ENCODE peak calls at places on chromosomes 4 and X, in six cellular contexts. One of them, this sample, is unnamed.

GRCh38 chr4:51894246-51894645 is 51.3 kb downstream of the DCUN1D4 start:
- DNase-seq in astrocyte of the hippocampus: peak
- DNase-seq in activated CD8-positive, alpha-beta T cell treated with anti-CD3 and anti-CD28 coated beads, Interleukin-2, amount 10 ng/mL, durations not matched to agents 7 days and 5 days: no peak
- DNase-seq in fibroblast of the aortic adventitia: peak
- DNase-seq in stimulated activated CD4-positive, alpha-beta T cell treated with anti-CD3 and anti-CD28 coated beads, TNF-alpha, amount 100 ng/mL, for 24 hours: no peak
- DNase-seq in NCI-H1092 treated with DMSO at 0.1 percent for 48 hours: no peak
- DNase-seq in this sample: no peak

GRCh38 chr4:147943159-147943638 is 211.3 kb downstream of the ARHGAP10 start:
- DNase-seq in NCI-H1092 treated with DMSO at 0.1 percent for 48 hours: no peak
- DNase-seq in stimulated activated CD4-positive, alpha-beta T cell treated with anti-CD3 and anti-CD28 coated beads, TNF-alpha, amount 100 ng/mL, for 24 hours: no peak
- DNase-seq in astrocyte of the hippocampus: no peak
- DNase-seq in fibroblast of the aortic adventitia: no peak
- DNase-seq in activated CD8-positive, alpha-beta T cell treated with anti-CD3 and anti-CD28 coated beads, Interleukin-2, amount 10 ng/mL, durations not matched to agents 7 days and 5 days: peak
- DNase-seq in this sample: no peak

GRCh38 chrX:95427389-95427788 is 1257.3 kb upstream of the DIAPH2 start:
- DNase-seq in astrocyte of the hippocampus: peak
- DNase-seq in fibroblast of the aortic adventitia: peak
- DNase-seq in stimulated activated CD4-positive, alpha-beta T cell treated with anti-CD3 and anti-CD28 coated beads, TNF-alpha, amount 100 ng/mL, for 24 hours: no peak
- DNase-seq in activated CD8-positive, alpha-beta T cell treated with anti-CD3 and anti-CD28 coated beads, Interleukin-2, amount 10 ng/mL, durations not matched to agents 7 days and 5 days: no peak
- DNase-seq in NCI-H1092 treated with DMSO at 0.1 percent for 48 hours: no peak
- DNase-seq in this sample: no peak

GRCh38 chr4:77007358-77008230 is 58.0 kb downstream of the SEPTIN11 start:
- DNase-seq in activated CD8-positive, alpha-beta T cell treated with anti-CD3 and anti-CD28 coated beads, Interleukin-2, amount 10 ng/mL, durations not matched to agents 7 days and 5 days: no peak
- DNase-seq in stimulated activated CD4-positive, alpha-beta T cell treated with anti-CD3 and anti-CD28 coated beads, TNF-alpha, amount 100 ng/mL, for 24 hours: no peak
- DNase-seq in fibroblast of the aortic adventitia: peak
- DNase-seq in astrocyte of the hippocampus: peak
- DNase-seq in NCI-H1092 treated with DMSO at 0.1 percent for 48 hours: no peak
- DNase-seq in this sample: no peak

GRCh38 chr4:1711055-1711905 is 839 bp downstream of the SLBP start:
- DNase-seq in activated CD8-positive, alpha-beta T cell treated with anti-CD3 and anti-CD28 coated beads, Interleukin-2, amount 10 ng/mL, durations not matched to agents 7 days and 5 days: peak
- DNase-seq in NCI-H1092 treated with DMSO at 0.1 percent for 48 hours: peak
- DNase-seq in stimulated activated CD4-positive, alpha-beta T cell treated with anti-CD3 and anti-CD28 coated beads, TNF-alpha, amount 100 ng/mL, for 24 hours: no peak
- DNase-seq in astrocyte of the hippocampus: peak
- DNase-seq in fibroblast of the aortic adventitia: peak
- DNase-seq in this sample: peak

GRCh38 chrX:150450519-150451177 is 87.5 kb downstream of the MAMLD1 start:
- DNase-seq in activated CD8-positive, alpha-beta T cell treated with anti-CD3 and anti-CD28 coated beads, Interleukin-2, amount 10 ng/mL, durations not matched to agents 7 days and 5 days: no peak
- DNase-seq in NCI-H1092 treated with DMSO at 0.1 percent for 48 hours: no peak
- DNase-seq in stimulated activated CD4-positive, alpha-beta T cell treated with anti-CD3 and anti-CD28 coated beads, TNF-alpha, amount 100 ng/mL, for 24 hours: no peak
- DNase-seq in astrocyte of the hippocampus: no peak
- DNase-seq in fibroblast of the aortic adventitia: no peak
- DNase-seq in this sample: no peak

GRCh38 chrX:78105944-78106650 is 2.0 kb downstream of the PGK1 start:
- DNase-seq in fibroblast of the aortic adventitia: no peak
- DNase-seq in astrocyte of the hippocampus: no peak
- DNase-seq in NCI-H1092 treated with DMSO at 0.1 percent for 48 hours: no peak
- DNase-seq in activated CD8-positive, alpha-beta T cell treated with anti-CD3 and anti-CD28 coated beads, Interleukin-2, amount 10 ng/mL, durations not matched to agents 7 days and 5 days: peak
- DNase-seq in stimulated activated CD4-positive, alpha-beta T cell treated with anti-CD3 and anti-CD28 coated beads, TNF-alpha, amount 100 ng/mL, for 24 hours: no peak
- DNase-seq in this sample: no peak

GRCh38 chrX:14963447-14964236 is 90.4 kb downstream of the MOSPD2 start:
- DNase-seq in astrocyte of the hippocampus: peak
- DNase-seq in stimulated activated CD4-positive, alpha-beta T cell treated with anti-CD3 and anti-CD28 coated beads, TNF-alpha, amount 100 ng/mL, for 24 hours: no peak
- DNase-seq in activated CD8-positive, alpha-beta T cell treated with anti-CD3 and anti-CD28 coated beads, Interleukin-2, amount 10 ng/mL, durations not matched to agents 7 days and 5 days: no peak
- DNase-seq in NCI-H1092 treated with DMSO at 0.1 percent for 48 hours: no peak
- DNase-seq in fibroblast of the aortic adventitia: peak
- DNase-seq in this sample: no peak

GRCh38 chr4:87311684-87312083 is 11.0 kb downstream of the HSD17B13 start:
- DNase-seq in astrocyte of the hippocampus: no peak
- DNase-seq in activated CD8-positive, alpha-beta T cell treated with anti-CD3 and anti-CD28 coated beads, Interleukin-2, amount 10 ng/mL, durations not matched to agents 7 days and 5 days: no peak
- DNase-seq in stimulated activated CD4-positive, alpha-beta T cell treated with anti-CD3 and anti-CD28 coated beads, TNF-alpha, amount 100 ng/mL, for 24 hours: no peak
- DNase-seq in fibroblast of the aortic adventitia: no peak
- DNase-seq in NCI-H1092 treated with DMSO at 0.1 percent for 48 hours: no peak
- DNase-seq in this sample: no peak

GRCh38 chr4:26407466-26407865 is 82.8 kb downstream of the CCKAR start:
- DNase-seq in fibroblast of the aortic adventitia: peak
- DNase-seq in NCI-H1092 treated with DMSO at 0.1 percent for 48 hours: no peak
- DNase-seq in activated CD8-positive, alpha-beta T cell treated with anti-CD3 and anti-CD28 coated beads, Interleukin-2, amount 10 ng/mL, durations not matched to agents 7 days and 5 days: no peak
- DNase-seq in astrocyte of the hippocampus: peak
- DNase-seq in stimulated activated CD4-positive, alpha-beta T cell treated with anti-CD3 and anti-CD28 coated beads, TNF-alpha, amount 100 ng/mL, for 24 hours: no peak
- DNase-seq in this sample: no peak

GRCh38 chrX:1464282-1465131 is 11.8 kb upstream of the ASMTL start:
- DNase-seq in activated CD8-positive, alpha-beta T cell treated with anti-CD3 and anti-CD28 coated beads, Interleukin-2, amount 10 ng/mL, durations not matched to agents 7 days and 5 days: peak
- DNase-seq in stimulated activated CD4-positive, alpha-beta T cell treated with anti-CD3 and anti-CD28 coated beads, TNF-alpha, amount 100 ng/mL, for 24 hours: no peak
- DNase-seq in NCI-H1092 treated with DMSO at 0.1 percent for 48 hours: no peak
- DNase-seq in astrocyte of the hippocampus: no peak
- DNase-seq in fibroblast of the aortic adventitia: no peak
- DNase-seq in this sample: peak

GRCh38 chr4:83010111-83010521 is 507 bp downstream of the LIN54 start:
- DNase-seq in NCI-H1092 treated with DMSO at 0.1 percent for 48 hours: peak
- DNase-seq in stimulated activated CD4-positive, alpha-beta T cell treated with anti-CD3 and anti-CD28 coated beads, TNF-alpha, amount 100 ng/mL, for 24 hours: no peak
- DNase-seq in astrocyte of the hippocampus: peak
- DNase-seq in activated CD8-positive, alpha-beta T cell treated with anti-CD3 and anti-CD28 coated beads, Interleukin-2, amount 10 ng/mL, durations not matched to agents 7 days and 5 days: peak
- DNase-seq in fibroblast of the aortic adventitia: peak
- DNase-seq in this sample: no peak

GRCh38 chr4:20883231-20883630 is 183.0 kb downstream of the PACRGL start:
- DNase-seq in activated CD8-positive, alpha-beta T cell treated with anti-CD3 and anti-CD28 coated beads, Interleukin-2, amount 10 ng/mL, durations not matched to agents 7 days and 5 days: no peak
- DNase-seq in fibroblast of the aortic adventitia: no peak
- DNase-seq in astrocyte of the hippocampus: no peak
- DNase-seq in stimulated activated CD4-positive, alpha-beta T cell treated with anti-CD3 and anti-CD28 coated beads, TNF-alpha, amount 100 ng/mL, for 24 hours: no peak
- DNase-seq in NCI-H1092 treated with DMSO at 0.1 percent for 48 hours: no peak
- DNase-seq in this sample: no peak